ENCODE peak calls at places on chromosomes 7 and 10, in four cellular contexts. I is hepatocyte; Y is psoas muscle; M is CD8-positive, alpha-beta T cell. U is an unnamed sample.
A peak's percentile ranks its signal among the peaks of the same experiment; 100 is the strongest.

GRCh38 chr10:2925631-2926030 is 141.7 kb upstream of the PFKP start:
- DNase-seq in I (no peak), Y (peak; percentile 76), M (no peak), U (no peak)

GRCh38 chr10:109882251-109883057 is 40.9 kb downstream of the XPNPEP1 start:
- DNase-seq in I (no peak), Y (no peak), M (no peak), U (no peak)

GRCh38 chr7:44114586-44115310 is 8.6 kb downstream of the POLD2 start:
- DNase-seq in I (no peak), Y (peak; percentile 82), M (no peak), U (no peak)

GRCh38 chr10:112202561-112203241 is 19.1 kb upstream of the GPAM start:
- DNase-seq in I (no peak), Y (no peak), M (no peak), U (no peak)

GRCh38 chr10:99524736-99525380 is 7.9 kb upstream of the NKX2-3 start:
- DNase-seq in I (no peak), Y (no peak), M (no peak), U (no peak)

GRCh38 chr10:4825868-4826787 is at the start of gene AKR1E2:
- DNase-seq in I (peak; percentile 91), Y (peak; percentile 96), M (peak; percentile 77), U (peak; percentile 100)

GRCh38 chr7:130419652-130420051 is 21.2 kb downstream of the CEP41 start:
- DNase-seq in I (peak; percentile 39), Y (no peak), M (no peak), U (no peak)

GRCh38 chr10:89215511-89215910 is 8.4 kb upstream of the CH25H start:
- DNase-seq in I (no peak), Y (no peak), M (no peak), U (no peak)

DNA sequence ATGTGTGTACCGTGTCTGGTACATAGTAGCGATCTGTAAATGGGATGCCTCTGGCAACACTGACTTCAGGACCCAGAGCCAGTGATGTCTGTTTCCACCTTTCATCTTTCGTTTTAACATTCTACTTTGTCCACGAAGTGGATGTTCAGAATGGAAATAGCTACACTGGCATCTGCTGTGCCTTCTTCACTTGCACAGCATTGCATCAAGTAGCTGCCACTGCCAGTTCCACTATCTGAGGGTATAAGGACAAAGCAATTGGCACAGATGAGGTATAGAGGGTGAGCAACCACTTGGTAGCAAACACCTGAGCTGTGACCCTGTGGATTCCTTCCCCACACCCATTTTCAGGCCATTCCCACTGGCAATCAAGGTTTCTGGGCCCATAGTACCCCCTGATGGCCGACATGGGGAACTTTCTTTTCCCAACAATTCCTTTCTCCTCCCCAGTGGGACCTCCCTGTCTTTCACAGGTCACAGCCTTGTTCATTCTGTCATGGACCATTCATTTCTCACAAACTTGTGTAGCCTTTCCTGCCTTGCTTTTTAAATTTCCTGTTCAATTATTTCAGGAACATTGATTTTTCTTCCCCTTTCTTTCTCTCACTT is 4.0 kb downstream of the ITGA8 start:
- DNase-seq in I (peak; percentile 20), Y (no peak), M (no peak), U (no peak)
- H3K27me3 ChIP-seq in I (peaks cover 20% of the 10 kb centered on the region), Y (no peaks in the 10 kb centered on the region), M (no peaks in the 10 kb centered on the region), U (no peaks in the 10 kb centered on the region)

GRCh38 chr10:6382081-6382480 is 179.3 kb downstream of the PFKFB3 start:
- DNase-seq in I (no peak), Y (no peak), M (peak; percentile 70), U (no peak)
- H3K9me3 ChIP-seq in I (no peaks in the 10 kb centered on the region), Y (peaks cover 6% of the 10 kb centered on the region), M (no peaks in the 10 kb centered on the region), U (peaks cover 38% of the 10 kb centered on the region)

GRCh38 chr7:122304604-122304975 is at the start of gene FEZF1:
- DNase-seq in I (peak; percentile 15), Y (no peak), M (no peak), U (no peak)
- H3K27me3 ChIP-seq in I (peaks cover 100% of the 10 kb centered on the region), Y (no peaks in the 10 kb centered on the region), M (no peaks in the 10 kb centered on the region), U (peaks cover 4% of the 10 kb centered on the region)

GRCh38 chr10:62584726-62585125 is 210.6 kb downstream of the ZNF365 start:
- DNase-seq in I (no peak), Y (no peak), M (no peak), U (no peak)
- H3K9me3 ChIP-seq in I (no peaks in the 10 kb centered on the region), Y (no peaks in the 10 kb centered on the region), M (no peaks in the 10 kb centered on the region), U (no peaks in the 10 kb centered on the region)

GRCh38 chr7:155456772-155457543 is 971 bp upstream of the EN2 start:
- DNase-seq in I (peak; percentile 82), Y (peak; percentile 81), M (no peak), U (peak; percentile 85)
- H3K27me3 ChIP-seq in I (peaks cover 96% of the 10 kb centered on the region), Y (no peaks in the 10 kb centered on the region), M (peaks cover 48% of the 10 kb centered on the region), U (peaks cover 1% of the 10 kb centered on the region)

DNA sequence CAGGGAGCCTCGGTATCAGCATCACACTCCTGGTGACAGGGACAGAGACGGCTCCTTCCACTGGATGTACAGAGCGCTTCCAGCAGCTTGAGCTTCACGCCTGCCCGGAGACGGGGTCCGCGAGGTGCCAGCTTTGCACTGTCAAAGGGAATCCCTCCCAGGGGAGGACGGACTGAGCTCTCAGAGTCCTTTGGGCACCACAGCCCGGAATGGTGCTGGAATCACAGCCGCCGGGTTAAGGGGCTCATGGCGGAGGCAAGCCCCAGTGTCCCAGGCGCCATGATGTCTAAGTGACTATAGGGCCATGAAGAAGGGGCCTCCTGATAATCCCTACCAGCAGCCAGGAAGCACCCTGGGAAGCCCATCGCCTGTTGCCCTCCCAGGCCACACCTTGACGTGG is 41.4 kb downstream of the PTPRN2 start:
- DNase-seq in I (no peak), Y (peak; percentile 32), M (no peak), U (no peak)
- H3K9me3 ChIP-seq in I (no peaks in the 10 kb centered on the region), Y (no peaks in the 10 kb centered on the region), M (no peaks in the 10 kb centered on the region), U (no peaks in the 10 kb centered on the region)

DNA sequence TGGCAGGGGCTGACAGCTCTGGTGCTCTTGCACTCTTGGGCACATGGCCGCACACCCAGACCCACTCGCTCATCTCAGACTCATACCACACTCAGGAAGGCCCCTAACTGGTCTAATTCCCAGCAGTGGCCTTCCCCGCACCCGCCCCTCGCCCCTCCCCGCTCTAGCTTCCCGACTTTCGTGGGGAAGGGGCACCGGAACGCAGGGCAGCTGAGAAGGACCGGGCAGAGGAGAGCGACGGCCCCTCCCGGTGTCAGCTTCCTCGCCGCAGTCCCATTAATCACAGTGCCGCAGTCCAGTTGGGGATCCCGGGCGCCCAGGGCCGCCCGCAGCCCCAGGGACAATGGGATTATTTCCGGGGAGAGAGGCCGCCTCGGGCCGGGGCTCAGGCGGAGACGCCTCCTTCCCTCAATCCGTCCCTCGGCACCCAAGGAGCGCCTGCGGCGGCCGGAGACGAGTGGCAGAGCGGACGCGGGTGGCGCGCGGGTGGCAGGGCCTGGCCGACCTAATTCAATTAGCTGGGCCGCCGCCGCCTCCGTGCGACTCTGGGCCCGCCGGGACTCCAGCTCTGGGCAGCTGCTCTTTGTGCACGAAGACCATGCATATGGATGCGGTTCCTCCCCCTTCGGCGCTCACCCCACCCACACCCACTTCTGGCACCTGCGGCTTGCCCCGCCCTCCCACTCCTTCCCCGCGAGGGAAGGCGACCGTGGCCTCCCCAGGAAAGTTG is 7.8 kb upstream of the TLX1 start:
- DNase-seq in I (no peak), Y (peak; percentile 54), M (no peak), U (no peak)
- H3K27me3 ChIP-seq in I (peaks cover 92% of the 10 kb centered on the region), Y (no peaks in the 10 kb centered on the region), M (peaks cover 41% of the 10 kb centered on the region), U (no peaks in the 10 kb centered on the region)

GRCh38 chr7:102254521-102254920 is 32.1 kb upstream of the SH2B2 start:
- DNase-seq in I (no peak), Y (no peak), M (no peak), U (no peak)
- H3K9me3 ChIP-seq in I (no peaks in the 10 kb centered on the region), Y (no peaks in the 10 kb centered on the region), M (no peaks in the 10 kb centered on the region), U (no peaks in the 10 kb centered on the region)

U was measured in Caco-2.